ENCODE peak calls at places on chromosomes 12 and 14, in six cellular contexts. O is IMR-90; Z is amygdala; I is fibroblast of mammary gland; L is stimulated activated CD4-positive, alpha-beta T cell treated with anti-CD3 and anti-CD28 coated beads, Interleukin-2, amount 100 ng/mL, for 48 hours; M is CD8-positive, alpha-beta memory T cell. V is an unnamed sample.

GRCh38 chr12:2607881-2608607 is 186.7 kb upstream of the FKBP4 start:
- DNase-seq in O (peak), Z (no peak), I (no peak), L (no peak), M (no peak), V (no peak)

GRCh38 chr14:22434901-22435565 is 154.0 kb downstream of the DAD1 start:
- DNase-seq in O (no peak), Z (no peak), I (no peak), L (no peak), M (no peak), V (no peak)

GRCh38 chr14:41873379-41874034 is 266.8 kb downstream of the LRFN5 start:
- DNase-seq in O (peak), Z (no peak), I (peak), L (no peak), M (no peak), V (no peak)

GRCh38 chr14:49623387-49623786 is 2.8 kb downstream of the MGAT2 start:
- DNase-seq in O (no peak), Z (no peak), I (no peak), L (no peak), M (no peak), V (no peak)

GRCh38 chr12:24109381-24110039 is 160.0 kb upstream of the SOX5 start:
- DNase-seq in O (peak), Z (no peak), I (peak), L (no peak), M (no peak), V (no peak)

GRCh38 chr12:5715076-5715475 is 230.0 kb downstream of the ANO2 start:
- DNase-seq in O (no peak), Z (no peak), I (no peak), L (no peak), M (no peak), V (no peak)

GRCh38 chr12:20214286-20214685 is 154.1 kb upstream of the PDE3A start:
- DNase-seq in O (peak), Z (no peak), I (peak), L (no peak), M (no peak), V (no peak)

GRCh38 chr12:116650585-116650984 is 87.3 kb downstream of the SPRING1 start:
- DNase-seq in O (no peak), Z (no peak), I (no peak), L (no peak), M (no peak), V (no peak)

GRCh38 chr12:71011261-71011660 is 90.7 kb upstream of the PTPRR start:
- DNase-seq in O (no peak), Z (no peak), I (peak), L (no peak), M (no peak), V (no peak)

GRCh38 chr12:115570271-115570777 is 707.2 kb downstream of the MED13L start:
- DNase-seq in O (peak), Z (no peak), I (peak), L (no peak), M (no peak), V (no peak)

GRCh38 chr12:99974146-99974545 is 10.6 kb downstream of the ANKS1B start:
- DNase-seq in O (no peak), Z (no peak), I (no peak), L (no peak), M (no peak), V (no peak)

GRCh38 chr12:15677696-15678095 is 111.5 kb downstream of the EPS8 start:
- DNase-seq in O (no peak), Z (no peak), I (no peak), L (no peak), M (no peak), V (no peak)

GRCh38 chr12:132056320-132056719 is 87.8 kb downstream of the DDX51 start:
- DNase-seq in O (no peak), Z (no peak), I (no peak), L (no peak), M (no peak), V (no peak)

GRCh38 chr14:68449565-68450295 is 343.1 kb downstream of the ZFP36L1 start:
- DNase-seq in O (no peak), Z (no peak), I (no peak), L (no peak), M (no peak), V (peak)

GRCh38 chr12:106766393-106766826 is 8.1 kb upstream of the RIC8B start:
- DNase-seq in O (no peak), Z (no peak), I (peak), L (no peak), M (no peak), V (no peak)

GRCh38 chr12:3336606-3337311 is 154.2 kb upstream of the PRMT8 start:
- DNase-seq in O (no peak), Z (peak), I (no peak), L (no peak), M (no peak), V (no peak)

GRCh38 chr12:51866762-51867161 is 18.2 kb upstream of the FIGNL2 start:
- DNase-seq in O (no peak), Z (no peak), I (no peak), L (no peak), M (no peak), V (no peak)

GRCh38 chr12:52604859-52605258 is 3.6 kb upstream of the KRT72 start:
- DNase-seq in O (no peak), Z (no peak), I (no peak), L (no peak), M (no peak), V (no peak)